ENCODE peak calls at places on chromosome 6, in six cellular contexts. Y is nephron progenitor cell, B is cardiac fibroblast, A is psoas muscle, L is AG09319, R is GM23338. O is an unnamed sample.

GRCh38 chr6:158911746-158912158 is 88.2 kb downstream of the RSPH3 start:
- DNase-seq in Y (no peak), B (no peak), A (no peak), L (no peak), R (no peak), O (no peak)

GRCh38 chr6:14716499-14717146 is 529.2 kb upstream of the JARID2 start:
- DNase-seq in Y (no peak), B (no peak), A (no peak), L (no peak), R (no peak), O (no peak)

GRCh38 chr6:24927985-24928735 is 7.6 kb downstream of the RIPOR2 start:
- DNase-seq in Y (no peak), B (peak; percentile 16), A (no peak), L (no peak), R (no peak), O (no peak)

GRCh38 chr6:90204327-90204726 is 92.3 kb downstream of the BACH2 start:
- DNase-seq in Y (no peak), B (no peak), A (no peak), L (no peak), R (no peak), O (no peak)

GRCh38 chr6:30518505-30518850 is 29.2 kb downstream of the HLA-E start:
- DNase-seq in Y (no peak), B (no peak), A (no peak), L (no peak), R (peak; percentile 42), O (no peak)

GRCh38 chr6:45003400-45003799 is 324.7 kb upstream of the RUNX2 start:
- DNase-seq in Y (no peak), B (no peak), A (no peak), L (no peak), R (no peak), O (no peak)

GRCh38 chr6:127486934-127487333 is 27.7 kb upstream of the KIAA0408 start:
- DNase-seq in Y (no peak), B (no peak), A (no peak), L (no peak), R (no peak), O (no peak)

GRCh38 chr6:164911873-164912580 is 397.4 kb downstream of the C6orf118 start:
- DNase-seq in Y (no peak), B (no peak), A (no peak), L (no peak), R (no peak), O (no peak)

GRCh38 chr6:144349690-144350132 is 64.6 kb downstream of the UTRN start:
- DNase-seq in Y (no peak), B (peak; percentile 85), A (no peak), L (no peak), R (no peak), O (no peak)

GRCh38 chr6:169804427-169804826 is 53.0 kb downstream of the ERMARD start:
- DNase-seq in Y (no peak), B (no peak), A (no peak), L (no peak), R (no peak), O (no peak)

GRCh38 chr6:107894821-107895396 is 63.1 kb downstream of the SEC63 start:
- DNase-seq in Y (no peak), B (no peak), A (no peak), L (no peak), R (no peak), O (no peak)

GRCh38 chr6:7776509-7776908 is 50.6 kb downstream of the BMP6 start:
- DNase-seq in Y (no peak), B (no peak), A (no peak), L (no peak), R (no peak), O (no peak)

GRCh38 chr6:41729624-41730023 is 5.8 kb downstream of the TFEB start:
- DNase-seq in Y (no peak), B (no peak), A (peak; percentile 23), L (no peak), R (peak; percentile 48), O (no peak)

GRCh38 chr6:158648682-158649131 is 1.1 kb upstream of the SYTL3 start:
- DNase-seq in Y (no peak), B (peak; percentile 96), A (no peak), L (no peak), R (no peak), O (no peak)

GRCh38 chr6:40425192-40425919 is 161.8 kb downstream of the LRFN2 start:
- DNase-seq in Y (no peak), B (no peak), A (no peak), L (no peak), R (no peak), O (no peak)

GRCh38 chr6:160767019-160767646 is 65.1 kb downstream of the PLG start:
- DNase-seq in Y (peak; percentile 86), B (peak; percentile 24), A (peak; percentile 59), L (peak; percentile 10), R (peak; percentile 87), O (peak; percentile 76)

GRCh38 chr6:3612341-3613041 is 139.0 kb downstream of the PXDC1 start:
- DNase-seq in Y (no peak), B (peak; percentile 96), A (no peak), L (no peak), R (no peak), O (no peak)

GRCh38 chr6:146775227-146775626 is 176.5 kb downstream of the ADGB start:
- DNase-seq in Y (no peak), B (peak; percentile 32), A (no peak), L (no peak), R (peak; percentile 26), O (no peak)

GRCh38 chr6:85460154-85460950 is 10.5 kb downstream of the NT5E start:
- DNase-seq in Y (no peak), B (peak; percentile 34), A (no peak), L (no peak), R (no peak), O (no peak)

GRCh38 chr6:160058603-160059215 is 62.9 kb upstream of the SLC22A1 start:
- DNase-seq in Y (no peak), B (no peak), A (no peak), L (no peak), R (no peak), O (no peak)

GRCh38 chr6:150767161-150767560 is 98.3 kb upstream of the MTHFD1L start:
- DNase-seq in Y (no peak), B (no peak), A (no peak), L (no peak), R (no peak), O (no peak)

GRCh38 chr6:98835149-98836024 is 1.0 kb downstream of the POU3F2 start:
- DNase-seq in Y (peak; percentile 61), B (no peak), A (no peak), L (no peak), R (peak; percentile 61), O (no peak)

GRCh38 chr6:148179786-148180185 is 162.9 kb upstream of the SASH1 start:
- DNase-seq in Y (no peak), B (peak; percentile 65), A (no peak), L (no peak), R (peak; percentile 64), O (peak; percentile 41)

GRCh38 chr6:131811510-131811909 is 3.7 kb downstream of the ENPP1 start:
- DNase-seq in Y (no peak), B (no peak), A (no peak), L (no peak), R (no peak), O (no peak)

GRCh38 chr6:41940759-41941279 is 789 bp downstream of the CCND3 start:
- DNase-seq in Y (peak; percentile 62), B (peak; percentile 37), A (peak; percentile 70), L (no peak), R (peak; percentile 63), O (no peak)

GRCh38 chr6:141562181-141562800 is 570.4 kb upstream of the GJE1 start:
- DNase-seq in Y (peak; percentile 53), B (no peak), A (peak; percentile 55), L (no peak), R (peak; percentile 70), O (peak; percentile 12)

GRCh38 chr6:166743415-166743814 is 116.4 kb upstream of the RPS6KA2 start:
- DNase-seq in Y (no peak), B (no peak), A (no peak), L (no peak), R (no peak), O (no peak)

GRCh38 chr6:166742981-166743380 is 115.9 kb upstream of the RPS6KA2 start:
- DNase-seq in Y (no peak), B (no peak), A (no peak), L (no peak), R (no peak), O (no peak)

GRCh38 chr6:166743925-166744653 is 117.0 kb upstream of the RPS6KA2 start:
- DNase-seq in Y (no peak), B (no peak), A (no peak), L (no peak), R (peak; percentile 21), O (no peak)

GRCh38 chr6:166745801-166746668 is 119.0 kb upstream of the RPS6KA2 start:
- DNase-seq in Y (no peak), B (no peak), A (no peak), L (no peak), R (no peak), O (no peak)

GRCh38 chr6:166744654-166745134 is 117.6 kb upstream of the RPS6KA2 start:
- DNase-seq in Y (no peak), B (no peak), A (no peak), L (no peak), R (peak; percentile 76), O (no peak)
- TF ChIP-seq CTCF in Y (no peak), B (no peak), A (no peak), L (no peak), R (peak; percentile 63), O (no peak)

GRCh38 chr6:2104524-2104880 is 140.9 kb downstream of the GMDS start:
- DNase-seq in Y (no peak), B (no peak), A (no peak), L (no peak), R (no peak), O (no peak)
- TF ChIP-seq CTCF in Y (peak; percentile 26), B (no peak), A (no peak), L (no peak), R (no peak), O (no peak)

DNA sequence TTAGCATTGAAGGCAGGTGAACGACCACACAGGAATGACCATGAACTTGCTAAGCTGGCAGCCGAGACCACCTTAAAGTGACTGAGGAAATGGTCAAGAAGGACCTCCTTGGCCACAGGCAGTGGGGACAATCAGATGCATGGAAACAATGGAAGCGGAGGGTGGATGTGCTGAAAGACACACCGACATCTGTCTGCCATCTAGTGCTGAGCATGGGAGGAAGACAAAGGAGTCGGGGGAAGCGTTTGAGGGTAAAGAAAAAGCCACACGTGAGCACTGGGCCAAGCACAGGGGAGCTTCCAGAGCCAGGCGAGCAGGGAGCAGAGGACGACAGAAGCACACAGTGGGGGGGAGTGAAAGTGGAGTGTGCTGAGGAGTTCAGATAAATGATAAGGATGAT is 367.8 kb downstream of the ZFAND3 start:
- DNase-seq in Y (no peak), B (no peak), A (no peak), L (no peak), R (peak; percentile 53), O (no peak)
- TF ChIP-seq CTCF in Y (no peak), B (no peak), A (no peak), L (no peak), R (peak; percentile 74), O (no peak)

DNA sequence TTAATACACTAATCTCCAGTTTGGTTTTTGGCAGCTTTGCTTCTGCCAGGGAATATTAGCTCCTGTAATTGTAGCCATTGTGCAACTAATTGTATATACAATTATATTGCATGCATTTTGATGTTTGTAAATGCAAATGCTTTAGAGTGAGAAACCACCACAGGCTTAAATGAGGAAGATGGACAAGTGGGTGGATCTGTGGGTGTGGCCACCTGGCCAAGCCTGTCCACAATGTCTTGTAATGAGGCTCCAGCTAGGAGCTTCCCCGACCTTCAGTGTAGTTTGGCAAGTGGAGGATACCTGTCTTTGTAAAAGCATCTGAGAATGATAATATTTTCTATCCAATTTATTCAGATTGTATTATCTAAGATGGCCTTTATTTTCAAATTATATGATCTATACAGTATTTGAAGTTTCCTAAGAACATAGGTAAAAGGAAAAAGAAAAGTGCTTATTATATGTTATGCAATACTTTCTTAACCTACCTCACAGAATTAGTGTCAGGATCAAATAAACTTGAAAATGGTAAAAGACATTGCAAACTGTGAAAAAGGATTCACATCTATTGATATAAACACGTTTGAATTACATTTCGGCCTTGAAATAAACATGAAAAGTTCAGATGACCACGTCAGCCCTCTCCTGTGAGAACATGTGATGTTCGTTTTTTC is 49.3 kb upstream of the ARID1B start:
- DNase-seq in Y (no peak), B (no peak), A (no peak), L (no peak), R (no peak), O (no peak)
- TF ChIP-seq CTCF in Y (no peak), B (no peak), A (no peak), L (no peak), R (no peak), O (no peak)